ENCODE peak calls at places on chromosomes 5 and 9, in seven cellular contexts. One of them, this sample, is unnamed.

GRCh38 chr5:102796481-102796880 is 41.4 kb downstream of the PAM start:
- DNase-seq in neural crest cell: no peak
- DNase-seq in endodermal cell: no peak
- DNase-seq in OCI-LY7: no peak
- DNase-seq in lung: no peak
- DNase-seq in AG10803: peak
- DNase-seq in transverse colon: no peak
- DNase-seq in this sample: no peak

GRCh38 chr5:157076558-157076957 is 17.6 kb upstream of the HAVCR1 start:
- DNase-seq in neural crest cell: no peak
- DNase-seq in endodermal cell: no peak
- DNase-seq in OCI-LY7: no peak
- DNase-seq in lung: no peak
- DNase-seq in AG10803: peak
- DNase-seq in transverse colon: no peak
- DNase-seq in this sample: peak

GRCh38 chr9:16559418-16560188 is 310.9 kb downstream of the BNC2 start:
- DNase-seq in neural crest cell: no peak
- DNase-seq in endodermal cell: no peak
- DNase-seq in OCI-LY7: no peak
- DNase-seq in lung: no peak
- DNase-seq in AG10803: no peak
- DNase-seq in transverse colon: peak
- DNase-seq in this sample: no peak

GRCh38 chr5:35313296-35313695 is 83.0 kb upstream of the PRLR start:
- DNase-seq in neural crest cell: no peak
- DNase-seq in endodermal cell: no peak
- DNase-seq in OCI-LY7: no peak
- DNase-seq in lung: no peak
- DNase-seq in AG10803: peak
- DNase-seq in transverse colon: no peak
- DNase-seq in this sample: peak

GRCh38 chr5:37208883-37209808 is 40.0 kb downstream of the CPLANE1 start:
- DNase-seq in neural crest cell: no peak
- DNase-seq in endodermal cell: no peak
- DNase-seq in OCI-LY7: no peak
- DNase-seq in lung: no peak
- DNase-seq in AG10803: peak
- DNase-seq in transverse colon: no peak
- DNase-seq in this sample: peak

GRCh38 chr9:94818196-94818541 is 91.7 kb downstream of the AOPEP start:
- DNase-seq in neural crest cell: no peak
- DNase-seq in endodermal cell: no peak
- DNase-seq in OCI-LY7: no peak
- DNase-seq in lung: no peak
- DNase-seq in AG10803: no peak
- DNase-seq in transverse colon: no peak
- DNase-seq in this sample: no peak

GRCh38 chr9:72844440-72844768 is 108.4 kb downstream of the ALDH1A1 start:
- DNase-seq in neural crest cell: no peak
- DNase-seq in endodermal cell: no peak
- DNase-seq in OCI-LY7: no peak
- DNase-seq in lung: no peak
- DNase-seq in AG10803: no peak
- DNase-seq in transverse colon: no peak
- DNase-seq in this sample: no peak

GRCh38 chr5:142922223-142922952 is 152.2 kb downstream of the ARHGAP26 start:
- DNase-seq in neural crest cell: no peak
- DNase-seq in endodermal cell: no peak
- DNase-seq in OCI-LY7: peak
- DNase-seq in lung: no peak
- DNase-seq in AG10803: peak
- DNase-seq in transverse colon: no peak
- DNase-seq in this sample: no peak

GRCh38 chr5:82676663-82677062 is 398.5 kb upstream of the RPS23 start:
- DNase-seq in neural crest cell: no peak
- DNase-seq in endodermal cell: no peak
- DNase-seq in OCI-LY7: no peak
- DNase-seq in lung: no peak
- DNase-seq in AG10803: no peak
- DNase-seq in transverse colon: no peak
- DNase-seq in this sample: no peak

GRCh38 chr5:96324708-96325107 is 108.3 kb downstream of the PCSK1 start:
- DNase-seq in neural crest cell: no peak
- DNase-seq in endodermal cell: no peak
- DNase-seq in OCI-LY7: no peak
- DNase-seq in lung: no peak
- DNase-seq in AG10803: peak
- DNase-seq in transverse colon: no peak
- DNase-seq in this sample: peak

GRCh38 chr9:35795701-35796100 is 4.3 kb downstream of the NPR2 start:
- DNase-seq in neural crest cell: no peak
- DNase-seq in endodermal cell: no peak
- DNase-seq in OCI-LY7: no peak
- DNase-seq in lung: no peak
- DNase-seq in AG10803: no peak
- DNase-seq in transverse colon: no peak
- DNase-seq in this sample: no peak

GRCh38 chr5:6411141-6411540 is 32.8 kb upstream of the MED10 start:
- DNase-seq in neural crest cell: no peak
- DNase-seq in endodermal cell: peak
- DNase-seq in OCI-LY7: no peak
- DNase-seq in lung: no peak
- DNase-seq in AG10803: no peak
- DNase-seq in transverse colon: no peak
- DNase-seq in this sample: no peak

GRCh38 chr9:130731355-130731754 is 37.8 kb downstream of the EXOSC2 start:
- DNase-seq in neural crest cell: no peak
- DNase-seq in endodermal cell: no peak
- DNase-seq in OCI-LY7: no peak
- DNase-seq in lung: no peak
- DNase-seq in AG10803: no peak
- DNase-seq in transverse colon: no peak
- DNase-seq in this sample: no peak

GRCh38 chr9:114733814-114734213 is 51.8 kb upstream of the TEX48 start:
- DNase-seq in neural crest cell: no peak
- DNase-seq in endodermal cell: no peak
- DNase-seq in OCI-LY7: no peak
- DNase-seq in lung: no peak
- DNase-seq in AG10803: peak
- DNase-seq in transverse colon: no peak
- DNase-seq in this sample: no peak

GRCh38 chr5:1171340-1171941 is 30.0 kb upstream of the SLC6A19 start:
- DNase-seq in neural crest cell: no peak
- DNase-seq in endodermal cell: no peak
- DNase-seq in OCI-LY7: no peak
- DNase-seq in lung: no peak
- DNase-seq in AG10803: peak
- DNase-seq in transverse colon: no peak
- DNase-seq in this sample: no peak

GRCh38 chr5:142425286-142426065 is 100.7 kb upstream of the SPRY4 start:
- DNase-seq in neural crest cell: no peak
- DNase-seq in endodermal cell: peak
- DNase-seq in OCI-LY7: no peak
- DNase-seq in lung: no peak
- DNase-seq in AG10803: peak
- DNase-seq in transverse colon: no peak
- DNase-seq in this sample: no peak

GRCh38 chr9:93129286-93129685 is 4.8 kb downstream of the NINJ1 start:
- DNase-seq in neural crest cell: no peak
- DNase-seq in endodermal cell: peak
- DNase-seq in OCI-LY7: no peak
- DNase-seq in lung: no peak
- DNase-seq in AG10803: no peak
- DNase-seq in transverse colon: peak
- DNase-seq in this sample: no peak

GRCh38 chr5:90015584-90016018 is 394.0 kb downstream of the CETN3 start:
- DNase-seq in neural crest cell: no peak
- DNase-seq in endodermal cell: peak
- DNase-seq in OCI-LY7: no peak
- DNase-seq in lung: no peak
- DNase-seq in AG10803: no peak
- DNase-seq in transverse colon: no peak
- DNase-seq in this sample: no peak

GRCh38 chr5:142772766-142773293 is 2.7 kb downstream of the ARHGAP26 start:
- DNase-seq in neural crest cell: no peak
- DNase-seq in endodermal cell: no peak
- DNase-seq in OCI-LY7: no peak
- DNase-seq in lung: no peak
- DNase-seq in AG10803: no peak
- DNase-seq in transverse colon: no peak
- DNase-seq in this sample: no peak

DNA sequence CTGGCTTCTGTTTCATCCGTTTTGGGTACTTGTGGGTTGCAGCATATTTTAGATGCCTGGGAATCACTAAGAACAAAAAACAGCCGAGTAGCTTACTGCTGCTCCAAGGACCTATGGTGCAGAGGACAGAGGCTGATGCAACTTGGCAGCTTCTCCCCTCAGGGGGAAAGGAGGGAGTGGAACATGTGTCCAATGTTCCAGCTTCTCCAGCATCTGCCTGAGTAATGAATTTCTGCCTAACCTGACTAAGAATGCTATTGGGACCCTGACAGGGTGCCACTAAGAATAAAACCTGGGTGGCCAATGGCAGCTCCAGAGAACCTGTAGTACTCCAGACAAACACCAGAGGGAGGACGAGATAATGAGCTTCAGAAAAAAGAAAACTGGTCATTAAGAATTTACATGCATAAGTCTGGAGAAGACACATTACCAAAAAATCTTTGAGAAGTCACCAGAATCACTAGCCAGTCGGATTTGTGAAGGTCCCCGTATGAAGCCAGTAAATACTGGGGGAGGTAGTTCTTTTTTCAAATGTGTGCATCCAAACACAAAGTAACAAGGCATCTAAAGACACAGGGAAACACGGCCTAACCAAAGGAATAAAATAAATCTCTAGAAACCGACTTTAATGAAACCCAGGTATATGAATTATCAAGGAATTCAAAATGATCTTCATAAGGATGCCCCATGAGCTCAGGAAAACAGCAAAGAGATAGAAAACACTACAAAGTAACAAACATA is 293.5 kb downstream of the HINT1 start:
- DNase-seq in neural crest cell: peak
- DNase-seq in endodermal cell: peak
- DNase-seq in OCI-LY7: peak
- DNase-seq in lung: no peak
- DNase-seq in AG10803: peak
- DNase-seq in transverse colon: peak
- DNase-seq in this sample: no peak
- TF ChIP-seq CTCF in neural crest cell: peak
- TF ChIP-seq CTCF in endodermal cell: peak
- TF ChIP-seq CTCF in OCI-LY7: peak
- TF ChIP-seq CTCF in lung: peak
- TF ChIP-seq CTCF in AG10803: peak
- TF ChIP-seq CTCF in transverse colon: peak
- TF ChIP-seq CTCF in this sample: peak

DNA sequence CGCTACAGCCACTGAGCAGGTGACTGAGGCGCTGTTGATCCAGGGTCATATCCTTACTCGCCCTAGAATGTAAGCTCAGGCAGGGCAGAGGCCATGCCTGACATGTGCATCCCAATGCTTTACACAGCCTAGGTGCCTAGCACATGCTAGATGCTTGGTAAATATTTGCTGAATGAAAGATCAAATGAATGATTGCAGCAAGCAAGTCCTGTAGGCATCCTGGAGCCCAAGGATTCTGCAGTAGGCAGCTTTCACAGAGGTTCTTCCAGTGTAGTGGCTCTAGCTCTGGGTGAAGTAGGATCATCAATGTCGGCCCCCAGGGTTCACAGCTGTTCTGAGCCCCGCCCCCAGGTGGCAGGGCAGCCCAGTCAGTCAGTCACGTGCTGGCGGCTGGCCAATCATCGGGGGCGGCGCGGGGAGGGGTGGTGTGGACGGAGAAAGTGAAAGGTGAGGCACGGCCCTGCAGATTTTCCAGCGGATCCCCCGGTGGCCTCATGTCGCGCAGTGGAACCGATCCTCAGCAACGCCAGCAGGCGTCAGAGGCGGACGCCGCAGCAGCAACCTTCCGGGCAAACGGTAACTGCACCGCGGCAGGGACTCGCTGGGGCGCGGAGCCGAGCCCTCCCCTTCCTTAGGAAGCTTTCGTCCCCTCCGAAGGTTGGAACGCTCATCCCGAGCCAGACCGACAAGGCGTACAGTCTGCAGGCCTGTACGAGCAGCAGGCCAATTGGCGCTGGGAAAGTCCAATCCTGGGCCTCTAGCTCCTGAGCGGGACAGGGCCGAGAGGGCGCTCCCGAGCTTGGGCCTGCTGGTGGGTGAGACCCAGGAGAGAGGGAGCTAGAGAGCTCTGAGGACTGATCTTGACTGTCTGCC is at the start of gene GALT:
- DNase-seq in neural crest cell: peak
- DNase-seq in endodermal cell: peak
- DNase-seq in OCI-LY7: peak
- DNase-seq in lung: peak
- DNase-seq in AG10803: peak
- DNase-seq in transverse colon: peak
- DNase-seq in this sample: no peak
- TF ChIP-seq CTCF in neural crest cell: peak
- TF ChIP-seq CTCF in endodermal cell: peak
- TF ChIP-seq CTCF in OCI-LY7: peak
- TF ChIP-seq CTCF in lung: peak
- TF ChIP-seq CTCF in AG10803: peak
- TF ChIP-seq CTCF in transverse colon: peak
- TF ChIP-seq CTCF in this sample: peak

GRCh38 chr9:31840702-31841101 is 543.7 kb upstream of the ACO1 start:
- DNase-seq in neural crest cell: no peak
- DNase-seq in endodermal cell: no peak
- DNase-seq in OCI-LY7: no peak
- DNase-seq in lung: no peak
- DNase-seq in AG10803: no peak
- DNase-seq in transverse colon: no peak
- DNase-seq in this sample: no peak

GRCh38 chr9:31837211-31837610 is 547.2 kb upstream of the ACO1 start:
- DNase-seq in neural crest cell: no peak
- DNase-seq in endodermal cell: no peak
- DNase-seq in OCI-LY7: no peak
- DNase-seq in lung: no peak
- DNase-seq in AG10803: no peak
- DNase-seq in transverse colon: no peak
- DNase-seq in this sample: no peak

GRCh38 chr9:31839273-31839672 is 545.2 kb upstream of the ACO1 start:
- DNase-seq in neural crest cell: no peak
- DNase-seq in endodermal cell: peak
- DNase-seq in OCI-LY7: no peak
- DNase-seq in lung: no peak
- DNase-seq in AG10803: no peak
- DNase-seq in transverse colon: no peak
- DNase-seq in this sample: no peak
- TF ChIP-seq CTCF in neural crest cell: no peak
- TF ChIP-seq CTCF in endodermal cell: peak
- TF ChIP-seq CTCF in OCI-LY7: no peak
- TF ChIP-seq CTCF in lung: no peak
- TF ChIP-seq CTCF in AG10803: no peak
- TF ChIP-seq CTCF in transverse colon: no peak
- TF ChIP-seq CTCF in this sample: no peak

DNA sequence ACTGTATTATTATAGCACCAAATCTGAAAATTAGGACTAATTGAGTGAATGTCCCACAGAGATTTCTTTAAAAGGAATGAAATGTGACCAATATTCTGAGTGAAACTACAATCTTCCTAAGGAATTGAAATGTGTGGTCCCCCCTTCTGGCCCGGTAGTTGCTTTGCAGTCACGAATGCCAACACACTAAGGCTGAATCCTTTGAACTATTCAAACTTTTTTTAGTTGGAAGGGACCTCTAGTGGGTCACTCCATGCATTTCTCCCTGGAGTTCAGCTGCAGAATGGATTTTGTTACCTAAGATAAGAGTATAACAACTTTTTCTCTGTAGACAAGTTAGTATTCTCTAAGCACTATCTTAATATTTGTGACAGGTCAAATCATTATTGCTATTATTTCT is 2.8 kb downstream of the CDH6 start:
- DNase-seq in neural crest cell: no peak
- DNase-seq in endodermal cell: peak
- DNase-seq in OCI-LY7: no peak
- DNase-seq in lung: no peak
- DNase-seq in AG10803: no peak
- DNase-seq in transverse colon: no peak
- DNase-seq in this sample: peak
- TF ChIP-seq CTCF in neural crest cell: peak
- TF ChIP-seq CTCF in endodermal cell: peak
- TF ChIP-seq CTCF in OCI-LY7: no peak
- TF ChIP-seq CTCF in lung: no peak
- TF ChIP-seq CTCF in AG10803: no peak
- TF ChIP-seq CTCF in transverse colon: no peak
- TF ChIP-seq CTCF in this sample: peak

This sample was measured in HFF-Myc.